ENCODE peak calls at places on chromosome 16, in eight cellular contexts. B is amygdala; O is caudate nucleus; X is GOT3; J is activated T-helper 1 cell treated with anti-CD3 and anti-CD28 coated beads, Interleukin-12 subunit alpha, Interleukin-12 subunit beta, Interleukin-2, Interleukin-4 antibody, amounts not matched to agents 30 ng/mL and 10 ng/mL and 1 ng/mL, durations not matched to agents 14 hours and 24 hours and 36 hours; V is CD14-positive monocyte; S is foreskin fibroblast; P is GDM1. U is an unnamed sample.

GRCh38 chr16:57800213-57801097 is 1.8 kb downstream of the KIFC3 start:
- DNase-seq in X (no peak), P (no peak), S (peak; percentile 11), B (no peak), O (no peak), J (no peak), V (no peak), U (no peak)

GRCh38 chr16:28057949-28058348 is 5.6 kb downstream of the GSG1L start:
- DNase-seq in P (no peak), S (no peak), V (no peak), X (no peak), B (no peak), J (no peak), O (no peak), U (no peak)

GRCh38 chr16:88685156-88686061 is 898 bp downstream of the SNAI3 start:
- DNase-seq in V (no peak), O (peak; percentile 22), X (no peak), P (peak; percentile 16), J (no peak), B (no peak), S (peak; percentile 84), U (no peak)

GRCh38 chr16:86289304-86289703 is 221.0 kb upstream of the FOXF1 start:
- DNase-seq in S (no peak), X (no peak), J (no peak), B (no peak), V (no peak), O (no peak), P (no peak), U (no peak)

GRCh38 chr16:82751020-82751419 is 124.3 kb downstream of the CDH13 start:
- DNase-seq in X (no peak), O (no peak), B (no peak), S (no peak), V (no peak), J (no peak), P (no peak), U (no peak)

GRCh38 chr16:4200781-4201137 is 41.1 kb downstream of the SRL start:
- DNase-seq in X (no peak), O (no peak), V (no peak), J (no peak), S (peak; percentile 45), B (no peak), P (no peak), U (no peak)

GRCh38 chr16:7843196-7843595 is 510.6 kb downstream of the RBFOX1 start:
- DNase-seq in V (no peak), S (no peak), X (no peak), J (no peak), B (no peak), O (no peak), P (no peak), U (no peak)

GRCh38 chr16:627458-628239 is 3.1 kb upstream of the WFIKKN1 start:
- DNase-seq in P (no peak), X (no peak), V (peak; percentile 43), S (no peak), O (no peak), B (no peak), J (no peak), U (no peak)

GRCh38 chr16:62450291-62450690 is 414.1 kb upstream of the CDH8 start:
- DNase-seq in X (no peak), B (no peak), P (no peak), S (no peak), J (no peak), V (no peak), O (no peak), U (no peak)

GRCh38 chr16:20311548-20311947 is 15.8 kb downstream of the GP2 start:
- DNase-seq in X (no peak), V (no peak), B (no peak), S (no peak), O (no peak), J (no peak), P (no peak), U (no peak)

GRCh38 chr16:79336437-79337229 is 263.9 kb downstream of the MAF start:
- DNase-seq in V (no peak), P (no peak), O (no peak), B (no peak), S (no peak), X (no peak), J (no peak), U (no peak)

GRCh38 chr16:58652741-58653140 is 23.1 kb upstream of the CNOT1 start:
- DNase-seq in P (no peak), V (no peak), X (no peak), J (no peak), B (no peak), O (no peak), S (peak; percentile 60), U (no peak)

GRCh38 chr16:30615358-30616076 is 5.3 kb upstream of the ZNF689 start:
- DNase-seq in P (peak; percentile 66), O (peak; percentile 3), B (no peak), V (peak; percentile 77), X (no peak), S (peak; percentile 62), J (peak; percentile 62), U (peak; percentile 44)

GRCh38 chr16:23128056-23128455 is 21.2 kb downstream of the USP31 start:
- DNase-seq in B (no peak), O (no peak), P (no peak), S (peak; percentile 59), J (no peak), X (no peak), V (no peak), U (no peak)

GRCh38 chr16:55508941-55509920 is at the start of gene LPCAT2:
- DNase-seq in O (peak; percentile 64), J (peak; percentile 51), B (peak; percentile 45), S (peak; percentile 93), X (no peak), P (peak; percentile 51), V (peak; percentile 75), U (no peak)

GRCh38 chr16:49524578-49525315 is 151.1 kb downstream of the C16orf78 start:
- DNase-seq in J (no peak), O (peak; percentile 14), X (no peak), P (no peak), S (no peak), V (no peak), B (no peak), U (no peak)

GRCh38 chr16:72122916-72123315 is 29.3 kb downstream of the DHX38 start:
- DNase-seq in S (no peak), V (no peak), B (no peak), X (no peak), P (no peak), O (no peak), J (no peak), U (no peak)

GRCh38 chr16:54080524-54081008 is 206.0 kb downstream of the IRX3 start:
- DNase-seq in X (no peak), S (peak; percentile 89), B (no peak), J (no peak), P (no peak), O (no peak), V (no peak), U (no peak)

U was measured in effector memory CD4-positive, alpha-beta T cell.